ENCODE peak calls at places on chromosomes 4 and X, in eight cellular contexts. A is T47D; P is activated CD4-positive, CD25-positive, alpha-beta regulatory T cell; T is activated CD4-positive, alpha-beta T cell treated with anti-CD3 and anti-CD28 coated beads, Interleukin-2, amount 10 ng/mL, durations not matched to agents 7 days and 5 days; K is left lung; G is AG10803; L is naive B cell; U is heart right ventricle. E is an unnamed sample.

GRCh38 chrX:154348114-154348531 is 26.3 kb downstream of the FLNA start:
- DNase-seq in A (no peak), P (no peak), T (no peak), K (peak; percentile 6), G (peak; percentile 38), L (no peak), U (peak; percentile 6), E (peak; percentile 18)

GRCh38 chrX:65035451-65035779 is 59.2 kb upstream of the ZC4H2 start:
- DNase-seq in A (no peak), P (no peak), T (no peak), K (peak; percentile 41), G (peak; percentile 45), L (no peak), U (peak; percentile 3), E (no peak)

GRCh38 chr4:187608001-187608421 is 387.6 kb upstream of the ZFP42 start:
- DNase-seq in A (no peak), P (no peak), T (no peak), K (no peak), G (peak; percentile 85), L (no peak), U (no peak), E (no peak)

GRCh38 chr4:108370291-108370690 is 201.6 kb upstream of the LEF1 start:
- DNase-seq in A (no peak), P (no peak), T (no peak), K (no peak), G (no peak), L (no peak), U (no peak), E (no peak)

GRCh38 chrX:105424729-105425128 is 204.2 kb upstream of the TEX13A start:
- DNase-seq in A (no peak), P (no peak), T (no peak), K (no peak), G (no peak), L (no peak), U (peak; percentile 2), E (no peak)

GRCh38 chr4:169099775-169100180 is 89.7 kb upstream of the CBR4 start:
- DNase-seq in A (no peak), P (no peak), T (no peak), K (no peak), G (peak; percentile 72), L (no peak), U (peak; percentile 69), E (no peak)

GRCh38 chr4:155597933-155598451 is 68.7 kb upstream of the GUCY1A1 start:
- DNase-seq in A (no peak), P (no peak), T (no peak), K (no peak), G (no peak), L (no peak), U (no peak), E (no peak)

GRCh38 chr4:2837110-2837903 is 6.3 kb upstream of the ADD1 start:
- DNase-seq in A (no peak), P (no peak), T (no peak), K (peak; percentile 49), G (no peak), L (no peak), U (no peak), E (no peak)

GRCh38 chrX:137926090-137926489 is 360.2 kb downstream of the ZIC3 start:
- DNase-seq in A (no peak), P (no peak), T (no peak), K (no peak), G (no peak), L (no peak), U (no peak), E (no peak)

GRCh38 chr4:98260047-98260578 is 1.1 kb upstream of the RAP1GDS1 start:
- DNase-seq in A (peak; percentile 5), P (no peak), T (peak; percentile 40), K (no peak), G (no peak), L (peak; percentile 28), U (no peak), E (peak; percentile 56)

GRCh38 chr4:117796677-117797076 is 237.6 kb upstream of the NDST3 start:
- DNase-seq in A (no peak), P (no peak), T (no peak), K (no peak), G (no peak), L (no peak), U (no peak), E (no peak)

GRCh38 chr4:87838207-87838606 is 5.4 kb downstream of the MEPE start:
- DNase-seq in A (no peak), P (no peak), T (no peak), K (no peak), G (no peak), L (no peak), U (no peak), E (no peak)

GRCh38 chrX:68894513-68895338 is 65.9 kb downstream of the EFNB1 start:
- DNase-seq in A (no peak), P (no peak), T (peak; percentile 8), K (peak; percentile 83), G (peak; percentile 30), L (no peak), U (peak; percentile 77), E (peak; percentile 70)

GRCh38 chrX:18793601-18794089 is 86.2 kb downstream of the PPEF1 start:
- DNase-seq in A (peak; percentile 12), P (no peak), T (no peak), K (no peak), G (no peak), L (no peak), U (no peak), E (no peak)

GRCh38 chr4:186839122-186840037 is 115.7 kb upstream of the FAT1 start:
- DNase-seq in A (no peak), P (no peak), T (no peak), K (no peak), G (peak; percentile 74), L (no peak), U (peak; percentile 8), E (peak; percentile 20)

GRCh38 chr4:105198541-105198940 is 51.9 kb downstream of the TET2 start:
- DNase-seq in A (no peak), P (no peak), T (no peak), K (no peak), G (peak; percentile 66), L (no peak), U (no peak), E (no peak)

E was measured in pancreas.